ENCODE peak calls at places on chromosomes 1 and 21, in nine cellular contexts. K is HCT116, T is HFF-Myc, V is lung, O is SK-N-SH, A is dorsolateral prefrontal cortex, H is hepatocyte, M is colonic mucosa, J is fibroblast of pulmonary artery. N is an unnamed sample.

GRCh38 chr1:32179443-32180185 is at the start of gene TXLNA:
- DNase-seq in T (no peak), O (peak), K (peak), M (peak), H (peak), J (peak), A (peak), V (peak), N (no peak)

GRCh38 chr1:175540928-175541645 is 202.3 kb downstream of the TNR start:
- DNase-seq in O (no peak), J (no peak), H (no peak), T (no peak), A (no peak), K (no peak), M (no peak), V (no peak), N (no peak)

GRCh38 chr1:11749203-11749689 is 12.7 kb upstream of the C1orf167 start:
- DNase-seq in A (no peak), K (peak), T (no peak), J (peak), O (peak), H (peak), V (no peak), M (peak), N (no peak)

GRCh38 chr21:27513825-27514224 is 546.9 kb upstream of the ADAMTS5 start:
- DNase-seq in J (no peak), M (no peak), O (no peak), A (no peak), H (no peak), V (no peak), K (no peak), T (no peak), N (no peak)

GRCh38 chr1:18463984-18464664 is 16.6 kb upstream of the KLHDC7A start:
- DNase-seq in J (no peak), M (peak), A (no peak), K (no peak), O (no peak), H (peak), T (no peak), V (no peak), N (no peak)

GRCh38 chr1:11337536-11338350 is 64.7 kb downstream of the UBIAD1 start:
- DNase-seq in H (peak), M (peak), K (peak), A (peak), J (peak), O (peak), T (peak), V (no peak), N (no peak)

GRCh38 chr1:26788515-26788785 is 700 bp downstream of the PIGV start:
- DNase-seq in T (no peak), M (no peak), A (no peak), V (peak), K (no peak), O (no peak), H (no peak), J (no peak), N (no peak)

GRCh38 chr1:166340709-166341108 is 173.9 kb upstream of the FAM78B start:
- DNase-seq in H (no peak), V (no peak), O (no peak), J (no peak), A (no peak), K (no peak), T (no peak), M (no peak), N (no peak)

GRCh38 chr21:18499761-18500376 is 96.3 kb upstream of the TMPRSS15 start:
- DNase-seq in A (peak), T (peak), V (no peak), O (peak), H (peak), J (peak), K (peak), M (peak), N (no peak)

GRCh38 chr1:83583351-83584014 is 415.4 kb downstream of the TTLL7 start:
- DNase-seq in H (peak), J (no peak), V (no peak), K (no peak), A (no peak), T (peak), O (no peak), M (peak), N (no peak)

GRCh38 chr21:16186742-16187141 is 457.0 kb downstream of the USP25 start:
- DNase-seq in J (peak), M (no peak), V (no peak), A (no peak), O (no peak), H (no peak), T (no peak), K (no peak), N (no peak)

GRCh38 chr1:10399487-10399917 is 638 bp downstream of the PGD start:
- DNase-seq in T (no peak), J (peak), O (no peak), A (peak), M (no peak), V (no peak), H (peak), K (no peak), N (no peak)

GRCh38 chr1:48082271-48082925 is 85.2 kb upstream of the TRABD2B start:
- DNase-seq in K (no peak), V (no peak), A (no peak), O (peak), M (no peak), T (no peak), H (no peak), J (no peak), N (no peak)

GRCh38 chr1:54546651-54547348 is 1.2 kb upstream of the ACOT11 start:
- DNase-seq in H (peak), K (no peak), V (no peak), M (no peak), J (no peak), T (no peak), A (no peak), O (no peak), N (no peak)

GRCh38 chr1:61132176-61133047 is 50.1 kb downstream of the NFIA start:
- DNase-seq in J (peak), V (no peak), K (no peak), T (no peak), M (no peak), A (no peak), O (no peak), H (peak), N (no peak)

GRCh38 chr1:204841798-204842197 is 28.9 kb upstream of the NFASC start:
- DNase-seq in K (no peak), T (no peak), J (no peak), V (no peak), A (no peak), O (no peak), H (no peak), M (no peak), N (no peak)

GRCh38 chr21:37452222-37452621 is 85.6 kb downstream of the DYRK1A start:
- DNase-seq in A (peak), J (peak), M (no peak), K (no peak), H (peak), V (no peak), T (peak), O (peak), N (peak)

GRCh38 chr1:32464716-32465540 is at the start of gene ZBTB8B:
- DNase-seq in J (peak), T (no peak), K (peak), V (peak), M (peak), H (peak), O (peak), A (peak), N (no peak)

GRCh38 chr21:42174173-42174572 is 44.8 kb upstream of the ABCG1 start:
- DNase-seq in J (no peak), H (no peak), M (no peak), T (no peak), K (no peak), V (no peak), O (no peak), A (no peak), N (no peak)

GRCh38 chr1:54459714-54460113 is 53.5 kb upstream of the SSBP3 start:
- DNase-seq in J (no peak), T (no peak), V (no peak), H (no peak), O (peak), K (no peak), M (no peak), A (no peak), N (no peak)

GRCh38 chr1:172778461-172779455 is 119.9 kb downstream of the FASLG start:
- DNase-seq in H (peak), K (no peak), T (no peak), O (peak), V (no peak), M (no peak), A (no peak), J (peak), N (no peak)

GRCh38 chr1:190754769-190755168 is 277.1 kb upstream of the BRINP3 start:
- DNase-seq in H (peak), M (no peak), J (peak), K (peak), T (no peak), A (no peak), O (peak), V (no peak), N (no peak)

GRCh38 chr21:44800971-44801467 is 601 bp downstream of the UBE2G2 start:
- DNase-seq in H (peak), T (no peak), M (peak), J (peak), V (no peak), A (no peak), O (peak), K (peak), N (no peak)
- TF ChIP-seq CTCF in H (peak), T (peak), M (peak), J (peak), V (peak), A (no peak), O (peak), K (peak), N (peak)

DNA sequence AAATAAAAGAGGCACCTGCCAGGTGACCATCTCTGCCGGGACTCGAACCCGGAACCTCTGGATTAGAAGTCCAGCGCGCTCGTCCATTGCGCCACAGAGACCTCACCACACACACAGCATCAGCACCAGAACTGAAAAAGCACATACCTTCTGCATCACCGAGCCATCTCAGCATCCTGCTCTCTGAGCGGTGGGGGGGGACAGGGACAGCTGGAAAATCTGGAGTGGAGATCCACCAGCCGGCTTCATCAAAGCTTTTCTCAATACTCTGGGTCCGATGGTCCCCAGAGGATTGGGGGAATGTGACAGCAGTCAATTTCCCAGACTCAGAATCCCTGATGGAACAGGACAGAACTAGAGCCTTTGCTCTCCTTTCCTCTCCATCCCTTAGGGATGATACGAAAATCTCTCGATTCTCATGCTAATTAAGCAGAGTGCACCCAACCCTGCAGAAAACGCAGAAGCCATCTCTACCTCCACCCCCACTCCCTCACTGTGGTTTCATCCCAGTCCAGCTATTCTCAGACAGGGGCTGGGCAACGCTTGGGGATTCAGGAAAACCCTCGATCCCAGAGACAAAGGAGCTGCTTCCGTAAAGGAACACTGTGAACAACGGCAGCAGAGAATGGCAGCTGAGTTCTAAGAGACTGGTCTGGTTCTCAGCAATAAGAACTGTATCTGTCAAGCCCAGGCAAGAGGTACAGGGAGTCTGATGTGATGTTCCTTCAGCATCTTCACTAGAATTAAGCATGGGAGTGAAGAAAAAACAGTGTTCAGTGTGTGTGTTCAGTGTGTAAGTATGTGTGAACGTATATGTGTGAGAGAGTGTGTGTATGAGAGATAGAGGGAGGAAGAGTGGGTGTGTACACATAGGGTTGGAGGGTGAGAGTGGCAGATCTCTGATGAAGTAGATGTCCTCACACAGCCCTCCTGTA is 29.6 kb upstream of the CADM3 start:
- DNase-seq in K (no peak), M (no peak), V (no peak), T (no peak), H (no peak), A (peak), O (peak), J (peak), N (peak)
- H3K4me3 ChIP-seq in K (no peak), M (no peak), V (no peak), T (no peak), H (no peak), A (peak), O (peak), J (peak), N (peak)

DNA sequence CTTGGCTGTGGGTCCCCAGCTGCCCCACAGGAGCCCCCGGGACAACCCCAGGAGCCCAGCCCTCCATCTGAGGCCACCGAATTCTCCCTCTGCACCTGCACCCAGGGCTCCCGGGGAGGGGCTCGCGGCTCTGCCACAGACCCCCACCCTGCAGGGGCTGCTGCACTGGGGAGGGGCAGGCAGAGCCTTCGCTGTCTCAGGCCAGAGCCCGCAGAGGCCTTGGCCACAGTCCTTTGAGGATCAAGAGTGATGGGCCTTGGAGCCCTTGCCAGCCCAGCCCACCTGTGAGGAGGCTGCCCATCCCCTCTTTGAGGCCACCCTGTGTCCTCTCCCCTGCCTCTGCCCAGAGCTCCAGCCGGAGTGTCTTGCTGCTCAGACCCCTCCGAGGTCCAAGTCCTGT is 6.5 kb downstream of the PERM1 start:
- DNase-seq in A (no peak), O (no peak), H (no peak), M (no peak), T (no peak), J (no peak), V (no peak), K (no peak), N (no peak)
- TF ChIP-seq CTCF in A (no peak), O (no peak), H (no peak), M (no peak), T (no peak), J (no peak), V (no peak), K (no peak), N (no peak)

GRCh38 chr1:201069636-201070035 is 42.6 kb downstream of the CACNA1S start:
- DNase-seq in V (no peak), T (no peak), A (no peak), K (no peak), J (no peak), O (no peak), M (no peak), H (no peak), N (no peak)
- H3K4me3 ChIP-seq in V (no peak), T (no peak), A (no peak), K (no peak), J (no peak), O (no peak), M (no peak), H (no peak), N (no peak)

N was measured in AG09309.